ENCODE peak calls at places on chromosome 2, in nine cellular contexts. One of them, this sample, is unnamed.

GRCh38 chr2:174827371-174828369 is 63.4 kb upstream of the CHRNA1 start:
- DNase-seq in heart left ventricle: no peak
- DNase-seq in kidney: no peak
- DNase-seq in neural progenitor cell: peak
- DNase-seq in astrocyte: peak
- DNase-seq in upper lobe of left lung: no peak
- DNase-seq in fibroblast of mammary gland: no peak
- DNase-seq in GM12865: no peak
- DNase-seq in brain microvascular endothelial cell: no peak
- DNase-seq in this sample: no peak

GRCh38 chr2:229634574-229635185 is 79.7 kb downstream of the DNER start:
- DNase-seq in heart left ventricle: no peak
- DNase-seq in kidney: no peak
- DNase-seq in neural progenitor cell: peak
- DNase-seq in astrocyte: no peak
- DNase-seq in upper lobe of left lung: no peak
- DNase-seq in fibroblast of mammary gland: no peak
- DNase-seq in GM12865: no peak
- DNase-seq in brain microvascular endothelial cell: no peak
- DNase-seq in this sample: no peak

GRCh38 chr2:27724905-27725693 is 46.4 kb upstream of the MRPL33 start:
- DNase-seq in heart left ventricle: no peak
- DNase-seq in kidney: no peak
- DNase-seq in neural progenitor cell: peak
- DNase-seq in astrocyte: peak
- DNase-seq in upper lobe of left lung: no peak
- DNase-seq in fibroblast of mammary gland: peak
- DNase-seq in GM12865: no peak
- DNase-seq in brain microvascular endothelial cell: peak
- DNase-seq in this sample: no peak

GRCh38 chr2:19352946-19353720 is 5.3 kb downstream of the OSR1 start:
- DNase-seq in heart left ventricle: no peak
- DNase-seq in kidney: no peak
- DNase-seq in neural progenitor cell: peak
- DNase-seq in astrocyte: no peak
- DNase-seq in upper lobe of left lung: peak
- DNase-seq in fibroblast of mammary gland: no peak
- DNase-seq in GM12865: no peak
- DNase-seq in brain microvascular endothelial cell: no peak
- DNase-seq in this sample: no peak

GRCh38 chr2:145541028-145541427 is 1021.1 kb upstream of the ZEB2 start:
- DNase-seq in heart left ventricle: no peak
- DNase-seq in kidney: no peak
- DNase-seq in neural progenitor cell: no peak
- DNase-seq in astrocyte: no peak
- DNase-seq in upper lobe of left lung: no peak
- DNase-seq in fibroblast of mammary gland: no peak
- DNase-seq in GM12865: no peak
- DNase-seq in brain microvascular endothelial cell: no peak
- DNase-seq in this sample: no peak

GRCh38 chr2:79876430-79876829 is 363.6 kb downstream of the CTNNA2 start:
- DNase-seq in heart left ventricle: no peak
- DNase-seq in kidney: no peak
- DNase-seq in neural progenitor cell: peak
- DNase-seq in astrocyte: no peak
- DNase-seq in upper lobe of left lung: no peak
- DNase-seq in fibroblast of mammary gland: peak
- DNase-seq in GM12865: peak
- DNase-seq in brain microvascular endothelial cell: peak
- DNase-seq in this sample: no peak

GRCh38 chr2:168118733-168119518 is 128.5 kb downstream of the STK39 start:
- DNase-seq in heart left ventricle: no peak
- DNase-seq in kidney: no peak
- DNase-seq in neural progenitor cell: peak
- DNase-seq in astrocyte: peak
- DNase-seq in upper lobe of left lung: no peak
- DNase-seq in fibroblast of mammary gland: peak
- DNase-seq in GM12865: peak
- DNase-seq in brain microvascular endothelial cell: peak
- DNase-seq in this sample: no peak

GRCh38 chr2:101120124-101120996 is 30.8 kb downstream of the TBC1D8 start:
- DNase-seq in heart left ventricle: peak
- DNase-seq in kidney: peak
- DNase-seq in neural progenitor cell: no peak
- DNase-seq in astrocyte: peak
- DNase-seq in upper lobe of left lung: no peak
- DNase-seq in fibroblast of mammary gland: peak
- DNase-seq in GM12865: peak
- DNase-seq in brain microvascular endothelial cell: peak
- DNase-seq in this sample: peak

GRCh38 chr2:20421988-20422678 is 24.7 kb upstream of the RHOB start:
- DNase-seq in heart left ventricle: peak
- DNase-seq in kidney: peak
- DNase-seq in neural progenitor cell: no peak
- DNase-seq in astrocyte: peak
- DNase-seq in upper lobe of left lung: peak
- DNase-seq in fibroblast of mammary gland: peak
- DNase-seq in GM12865: no peak
- DNase-seq in brain microvascular endothelial cell: peak
- DNase-seq in this sample: peak

GRCh38 chr2:1726558-1726957 is 17.8 kb downstream of the PXDN start:
- DNase-seq in heart left ventricle: no peak
- DNase-seq in kidney: no peak
- DNase-seq in neural progenitor cell: no peak
- DNase-seq in astrocyte: no peak
- DNase-seq in upper lobe of left lung: no peak
- DNase-seq in fibroblast of mammary gland: no peak
- DNase-seq in GM12865: no peak
- DNase-seq in brain microvascular endothelial cell: no peak
- DNase-seq in this sample: no peak

GRCh38 chr2:24461685-24462084 is 29.4 kb upstream of the NCOA1 start:
- DNase-seq in heart left ventricle: no peak
- DNase-seq in kidney: no peak
- DNase-seq in neural progenitor cell: peak
- DNase-seq in astrocyte: no peak
- DNase-seq in upper lobe of left lung: no peak
- DNase-seq in fibroblast of mammary gland: no peak
- DNase-seq in GM12865: no peak
- DNase-seq in brain microvascular endothelial cell: no peak
- DNase-seq in this sample: no peak

GRCh38 chr2:10031886-10032745 is 11.2 kb upstream of the KLF11 start:
- DNase-seq in heart left ventricle: no peak
- DNase-seq in kidney: peak
- DNase-seq in neural progenitor cell: no peak
- DNase-seq in astrocyte: no peak
- DNase-seq in upper lobe of left lung: no peak
- DNase-seq in fibroblast of mammary gland: no peak
- DNase-seq in GM12865: no peak
- DNase-seq in brain microvascular endothelial cell: no peak
- DNase-seq in this sample: no peak

GRCh38 chr2:10029875-10030223 is 13.5 kb upstream of the KLF11 start:
- DNase-seq in heart left ventricle: no peak
- DNase-seq in kidney: no peak
- DNase-seq in neural progenitor cell: no peak
- DNase-seq in astrocyte: no peak
- DNase-seq in upper lobe of left lung: no peak
- DNase-seq in fibroblast of mammary gland: no peak
- DNase-seq in GM12865: no peak
- DNase-seq in brain microvascular endothelial cell: no peak
- DNase-seq in this sample: no peak

GRCh38 chr2:10028407-10028987 is 14.9 kb upstream of the KLF11 start:
- DNase-seq in heart left ventricle: no peak
- DNase-seq in kidney: peak
- DNase-seq in neural progenitor cell: peak
- DNase-seq in astrocyte: no peak
- DNase-seq in upper lobe of left lung: no peak
- DNase-seq in fibroblast of mammary gland: no peak
- DNase-seq in GM12865: peak
- DNase-seq in brain microvascular endothelial cell: no peak
- DNase-seq in this sample: no peak

GRCh38 chr2:10028988-10029874 is 14.1 kb upstream of the KLF11 start:
- DNase-seq in heart left ventricle: peak
- DNase-seq in kidney: peak
- DNase-seq in neural progenitor cell: peak
- DNase-seq in astrocyte: no peak
- DNase-seq in upper lobe of left lung: peak
- DNase-seq in fibroblast of mammary gland: no peak
- DNase-seq in GM12865: peak
- DNase-seq in brain microvascular endothelial cell: no peak
- DNase-seq in this sample: no peak

GRCh38 chr2:10030311-10030736 is 13.0 kb upstream of the KLF11 start:
- DNase-seq in heart left ventricle: no peak
- DNase-seq in kidney: peak
- DNase-seq in neural progenitor cell: no peak
- DNase-seq in astrocyte: no peak
- DNase-seq in upper lobe of left lung: no peak
- DNase-seq in fibroblast of mammary gland: no peak
- DNase-seq in GM12865: no peak
- DNase-seq in brain microvascular endothelial cell: no peak
- DNase-seq in this sample: no peak
- H3K4me3 ChIP-seq in heart left ventricle: no peak
- H3K4me3 ChIP-seq in kidney: no peak
- H3K4me3 ChIP-seq in neural progenitor cell: no peak
- H3K4me3 ChIP-seq in astrocyte: no peak
- H3K4me3 ChIP-seq in upper lobe of left lung: no peak
- H3K4me3 ChIP-seq in fibroblast of mammary gland: no peak
- H3K4me3 ChIP-seq in GM12865: no peak
- H3K4me3 ChIP-seq in brain microvascular endothelial cell: no peak
- H3K4me3 ChIP-seq in this sample: no peak

GRCh38 chr2:86185517-86186212 is 9.6 kb downstream of the IMMT start:
- DNase-seq in heart left ventricle: no peak
- DNase-seq in kidney: no peak
- DNase-seq in neural progenitor cell: no peak
- DNase-seq in astrocyte: no peak
- DNase-seq in upper lobe of left lung: no peak
- DNase-seq in fibroblast of mammary gland: no peak
- DNase-seq in GM12865: no peak
- DNase-seq in brain microvascular endothelial cell: no peak
- DNase-seq in this sample: no peak
- H3K4me3 ChIP-seq in heart left ventricle: no peak
- H3K4me3 ChIP-seq in kidney: no peak
- H3K4me3 ChIP-seq in neural progenitor cell: no peak
- H3K4me3 ChIP-seq in astrocyte: no peak
- H3K4me3 ChIP-seq in upper lobe of left lung: no peak
- H3K4me3 ChIP-seq in fibroblast of mammary gland: no peak
- H3K4me3 ChIP-seq in GM12865: peak
- H3K4me3 ChIP-seq in brain microvascular endothelial cell: no peak
- H3K4me3 ChIP-seq in this sample: no peak

GRCh38 chr2:231933916-231934401 is 7.8 kb upstream of the NPPC start:
- DNase-seq in heart left ventricle: peak
- DNase-seq in kidney: no peak
- DNase-seq in neural progenitor cell: no peak
- DNase-seq in astrocyte: no peak
- DNase-seq in upper lobe of left lung: peak
- DNase-seq in fibroblast of mammary gland: peak
- DNase-seq in GM12865: peak
- DNase-seq in brain microvascular endothelial cell: no peak
- DNase-seq in this sample: no peak
- H3K4me3 ChIP-seq in heart left ventricle: no peak
- H3K4me3 ChIP-seq in kidney: no peak
- H3K4me3 ChIP-seq in neural progenitor cell: no peak
- H3K4me3 ChIP-seq in astrocyte: no peak
- H3K4me3 ChIP-seq in upper lobe of left lung: no peak
- H3K4me3 ChIP-seq in fibroblast of mammary gland: no peak
- H3K4me3 ChIP-seq in GM12865: no peak
- H3K4me3 ChIP-seq in brain microvascular endothelial cell: no peak
- H3K4me3 ChIP-seq in this sample: no peak

GRCh38 chr2:103991591-103991990 is 862.3 kb upstream of the POU3F3 start:
- DNase-seq in heart left ventricle: no peak
- DNase-seq in kidney: no peak
- DNase-seq in neural progenitor cell: peak
- DNase-seq in astrocyte: no peak
- DNase-seq in upper lobe of left lung: no peak
- DNase-seq in fibroblast of mammary gland: no peak
- DNase-seq in GM12865: peak
- DNase-seq in brain microvascular endothelial cell: no peak
- DNase-seq in this sample: no peak
- H3K4me3 ChIP-seq in heart left ventricle: no peak
- H3K4me3 ChIP-seq in kidney: no peak
- H3K4me3 ChIP-seq in neural progenitor cell: no peak
- H3K4me3 ChIP-seq in astrocyte: no peak
- H3K4me3 ChIP-seq in upper lobe of left lung: no peak
- H3K4me3 ChIP-seq in fibroblast of mammary gland: no peak
- H3K4me3 ChIP-seq in GM12865: no peak
- H3K4me3 ChIP-seq in brain microvascular endothelial cell: no peak
- H3K4me3 ChIP-seq in this sample: no peak